ENCODE peak calls at places on chromosomes 13 and 19, in four cellular contexts. E, C, L and I are unnamed samples.

GRCh38 chr13:35917252-35917941 is 213.8 kb downstream of the DCLK1 start:
- DNase-seq in E (no peak), C (no peak), L (no peak), I (no peak)

GRCh38 chr19:10335149-10336053 is 2.1 kb upstream of the RAVER1 start:
- DNase-seq in E (no peak), C (no peak), L (no peak), I (no peak)

GRCh38 chr19:6519289-6519688 is 11.5 kb upstream of the TNFSF9 start:
- DNase-seq in E (no peak), C (no peak), L (no peak), I (no peak)

GRCh38 chr19:42176649-42176989 is 40.9 kb downstream of the DEDD2 start:
- DNase-seq in E (no peak), C (no peak), L (no peak), I (peak)

GRCh38 chr19:33578697-33579096 is 43.1 kb upstream of the CHST8 start:
- DNase-seq in E (no peak), C (no peak), L (no peak), I (no peak)

GRCh38 chr13:34435338-34435737 is 506.7 kb upstream of the NBEA start:
- DNase-seq in E (no peak), C (no peak), L (no peak), I (peak)

GRCh38 chr19:42683917-42684513 is 56.3 kb downstream of the PSG3 start:
- DNase-seq in E (peak), C (no peak), L (peak), I (no peak)

GRCh38 chr13:59088716-59089115 is 1075.0 kb downstream of the DIAPH3 start:
- DNase-seq in E (no peak), C (no peak), L (no peak), I (no peak)

GRCh38 chr13:101970339-101970738 is 431.5 kb downstream of the FGF14 start:
- DNase-seq in E (no peak), C (no peak), L (no peak), I (no peak)

GRCh38 chr19:6788896-6789295 is 16.4 kb downstream of the VAV1 start:
- DNase-seq in E (no peak), C (no peak), L (no peak), I (no peak)

GRCh38 chr19:54893406-54893805 is 12.5 kb upstream of the NCR1 start:
- DNase-seq in E (no peak), C (no peak), L (no peak), I (no peak)

GRCh38 chr19:48739835-48740704 is at the start of gene RASIP1:
- DNase-seq in E (no peak), C (no peak), L (no peak), I (no peak)

GRCh38 chr19:32101206-32101605 is 244.2 kb upstream of the ZNF507 start:
- DNase-seq in E (no peak), C (no peak), L (no peak), I (no peak)

GRCh38 chr19:16233081-16233776 is 35.5 kb downstream of the AP1M1 start:
- DNase-seq in E (no peak), C (no peak), L (no peak), I (no peak)

GRCh38 chr19:33408116-33408515 is 34.6 kb downstream of the CEBPG start:
- DNase-seq in E (no peak), C (no peak), L (no peak), I (no peak)

GRCh38 chr19:30783212-30783611 is 411.0 kb downstream of the ZNF536 start:
- DNase-seq in E (no peak), C (no peak), L (no peak), I (no peak)

GRCh38 chr13:28218679-28219078 is 80.3 kb downstream of the PAN3 start:
- DNase-seq in E (no peak), C (no peak), L (no peak), I (no peak)

GRCh38 chr13:28220166-28220565 is 81.8 kb downstream of the PAN3 start:
- DNase-seq in E (no peak), C (no peak), L (no peak), I (no peak)

DNA sequence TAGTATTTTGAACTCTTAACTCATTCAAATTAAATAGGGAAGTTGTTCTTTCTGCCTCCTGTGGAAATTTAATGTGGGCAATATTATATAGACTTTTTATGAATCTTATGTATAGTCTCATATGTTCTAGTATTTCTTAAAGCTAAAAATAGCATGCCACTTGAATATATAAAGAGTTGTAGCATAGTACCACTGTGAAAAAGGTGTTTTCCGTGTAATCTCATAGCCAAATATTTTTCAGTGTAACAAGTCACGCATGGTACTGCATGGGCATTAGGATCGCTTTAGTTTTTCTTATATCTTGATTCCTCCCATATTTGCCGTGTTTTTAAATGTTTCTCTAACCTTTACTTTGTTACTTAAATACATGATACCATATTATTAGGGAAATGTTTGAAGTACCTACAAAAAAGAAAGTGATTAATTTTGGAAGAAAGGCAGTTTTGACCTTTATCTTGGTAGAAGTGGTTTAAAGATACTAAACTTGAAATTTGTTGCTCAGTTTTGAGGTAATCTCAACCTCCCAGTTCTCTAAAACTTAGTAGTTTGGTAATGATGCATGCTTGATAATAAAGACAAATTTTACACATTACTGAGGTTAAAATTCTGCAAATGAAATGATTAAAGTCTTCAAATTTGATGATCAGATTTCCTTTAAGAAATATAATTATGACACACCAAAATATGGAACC is 81.2 kb downstream of the PAN3 start:
- DNase-seq in E (no peak), C (no peak), L (no peak), I (no peak)
- TF ChIP-seq TARDBP in E (no peak), C (no peak), L (no peak), I (no peak)

GRCh38 chr19:3179739-3180293 is 1.2 kb downstream of the S1PR4 start:
- DNase-seq in E (no peak), C (no peak), L (no peak), I (no peak)
- TF ChIP-seq TARDBP in E (no peak), C (no peak), L (no peak), I (no peak)

DNA sequence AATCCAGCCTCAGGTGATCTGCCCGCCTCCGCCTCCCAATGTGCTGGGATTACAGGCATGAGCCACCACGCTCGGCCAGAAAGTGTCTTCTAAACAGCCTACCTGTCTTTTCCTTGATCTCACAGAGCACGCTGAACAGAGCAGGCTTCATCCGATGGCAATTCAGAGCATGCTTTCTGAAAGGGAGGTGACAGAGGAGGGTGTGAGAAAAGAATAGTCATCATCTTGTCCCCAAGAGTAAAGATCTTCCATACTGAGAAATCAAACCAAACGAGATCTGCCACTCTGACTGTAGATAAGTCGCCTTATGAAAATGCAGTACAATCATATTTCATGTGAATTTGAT is 19.3 kb downstream of the PBX4 start:
- DNase-seq in E (no peak), C (no peak), L (no peak), I (no peak)
- TF ChIP-seq TARDBP in E (no peak), C (no peak), L (no peak), I (no peak)

GRCh38 chr19:892243-892996 is 567 bp downstream of the MED16 start:
- DNase-seq in E (no peak), C (no peak), L (no peak), I (no peak)
- TF ChIP-seq TARDBP in E (no peak), C (no peak), L (no peak), I (no peak)

GRCh38 chr19:29768166-29768565 is 43.6 kb upstream of the CCNE1 start:
- DNase-seq in E (no peak), C (no peak), L (no peak), I (no peak)

GRCh38 chr19:29766100-29766499 is 45.7 kb upstream of the CCNE1 start:
- DNase-seq in E (no peak), C (no peak), L (no peak), I (no peak)

GRCh38 chr19:29769997-29770396 is 41.8 kb upstream of the CCNE1 start:
- DNase-seq in E (no peak), C (no peak), L (no peak), I (no peak)

GRCh38 chr19:29764322-29764721 is 47.5 kb upstream of the CCNE1 start:
- DNase-seq in E (no peak), C (no peak), L (no peak), I (no peak)

GRCh38 chr19:29767039-29767735 is 44.6 kb upstream of the CCNE1 start:
- DNase-seq in E (no peak), C (no peak), L (no peak), I (no peak)
- TF ChIP-seq TARDBP in E (no peak), C (no peak), L (no peak), I (no peak)

GRCh38 chr19:1514986-1515721 is 2.3 kb upstream of the ADAMTSL5 start:
- DNase-seq in E (no peak), C (no peak), L (no peak), I (no peak)

GRCh38 chr19:1521636-1522035 is 2.2 kb upstream of the PLK5 start:
- DNase-seq in E (no peak), C (no peak), L (no peak), I (no peak)

GRCh38 chr19:1516395-1516753 is 3.6 kb upstream of the ADAMTSL5 start:
- DNase-seq in E (peak), C (no peak), L (peak), I (no peak)

GRCh38 chr19:1520203-1520780 is 3.6 kb upstream of the PLK5 start:
- DNase-seq in E (no peak), C (no peak), L (no peak), I (no peak)

GRCh38 chr19:1518471-1518870 is 5.4 kb upstream of the PLK5 start:
- DNase-seq in E (no peak), C (no peak), L (no peak), I (no peak)
- TF ChIP-seq TARDBP in E (no peak), C (no peak), L (no peak), I (no peak)

GRCh38 chr13:99419591-99420243 is 81.6 kb upstream of the TM9SF2 start:
- DNase-seq in E (no peak), C (no peak), L (no peak), I (no peak)
- TF ChIP-seq TARDBP in E (no peak), C (no peak), L (no peak), I (no peak)

GRCh38 chr13:114248011-114248410 is 13.3 kb downstream of the CDC16 start:
- DNase-seq in E (no peak), C (no peak), L (no peak), I (no peak)

GRCh38 chr13:114244637-114245036 is 9.9 kb downstream of the CDC16 start:
- DNase-seq in E (no peak), C (no peak), L (no peak), I (no peak)

DNA sequence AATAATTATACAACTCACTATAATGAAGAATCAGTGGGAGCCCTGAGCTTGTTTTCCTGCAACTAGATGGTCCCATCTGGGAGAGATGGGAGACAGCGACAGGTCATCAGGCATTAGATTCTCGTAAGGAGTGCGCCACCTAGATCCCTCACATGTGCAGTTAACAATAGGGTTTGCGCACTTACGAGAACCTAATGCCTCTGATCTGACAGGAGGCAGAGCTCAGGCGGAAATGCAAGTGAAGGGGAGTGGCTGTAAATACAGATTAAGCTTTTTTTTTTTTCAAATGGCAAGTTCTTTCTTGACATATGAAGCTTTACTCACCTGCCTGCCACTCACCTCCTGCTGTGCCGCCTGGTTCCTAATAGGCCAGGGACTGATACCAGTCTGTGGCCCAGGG is 14.4 kb downstream of the CDC16 start:
- DNase-seq in E (no peak), C (no peak), L (no peak), I (no peak)
- TF ChIP-seq TARDBP in E (no peak), C (no peak), L (no peak), I (no peak)

DNA sequence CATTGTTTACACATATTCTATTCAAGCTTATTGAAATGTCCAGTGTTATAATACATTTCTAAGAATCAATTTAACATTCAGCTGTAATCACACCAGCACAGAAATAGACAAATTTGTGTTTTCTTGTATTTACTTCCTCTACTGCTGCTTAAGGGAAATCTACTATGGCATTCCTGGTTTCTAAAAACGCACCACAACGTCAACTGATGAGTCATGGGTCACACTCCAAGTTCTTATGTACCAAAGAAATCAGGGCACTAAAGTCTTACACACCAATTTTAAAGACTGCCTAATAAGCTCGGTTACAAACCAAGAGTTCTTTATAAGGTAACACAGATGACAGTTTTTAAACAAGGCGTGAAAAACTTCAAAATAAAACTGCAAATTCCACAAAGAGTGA is 13.2 kb downstream of the LNX2 start:
- DNase-seq in E (no peak), C (no peak), L (peak), I (no peak)
- TF ChIP-seq TARDBP in E (no peak), C (no peak), L (no peak), I (no peak)